ENCODE peak calls at places on chromosomes 6 and 20, in seven cellular contexts. G is ovary, U is lower lobe of right lung, R is body of pancreas, I is right atrium auricular region, X is IMR-90, K is PC-9. A is an unnamed sample. For H3K4me1, the result is how much of the 10 kb centered on the place peaks cover.

GRCh38 chr20:38355161-38356012 is 9.1 kb downstream of the LBP start:
- DNase-seq in X (no peak), U (no peak), R (no peak), K (no peak), I (no peak), G (no peak), A (no peak)

GRCh38 chr20:46213946-46214830 is 94.1 kb downstream of the CDH22 start:
- DNase-seq in R (no peak), X (no peak), G (no peak), K (no peak), I (no peak), U (no peak), A (no peak)

GRCh38 chr20:11755071-11755881 is 162.4 kb upstream of the BTBD3 start:
- DNase-seq in U (no peak), X (no peak), G (no peak), K (no peak), I (no peak), R (no peak), A (no peak)

GRCh38 chr6:142954844-142955243 is 9.9 kb upstream of the HIVEP2 start:
- DNase-seq in K (no peak), R (no peak), G (no peak), X (no peak), U (no peak), I (no peak), A (no peak)

GRCh38 chr6:130725551-130725950 is 101.7 kb upstream of the SMLR1 start:
- DNase-seq in K (no peak), I (no peak), G (no peak), X (no peak), R (no peak), U (no peak), A (no peak)

GRCh38 chr6:163793584-163793983 is 379.1 kb downstream of the QKI start:
- DNase-seq in G (no peak), X (peak), U (no peak), R (no peak), I (no peak), K (no peak), A (no peak)

GRCh38 chr20:17570347-17571152 is 675 bp downstream of the DSTN start:
- DNase-seq in X (peak), U (peak), I (no peak), R (peak), K (peak), G (peak), A (peak)

GRCh38 chr20:21026951-21027350 is 79.2 kb downstream of the LINC00237 start:
- DNase-seq in G (no peak), K (no peak), U (no peak), R (no peak), I (no peak), X (no peak), A (no peak)

GRCh38 chr6:50187212-50188055 is 137.7 kb upstream of the DEFB112 start:
- DNase-seq in G (no peak), X (no peak), I (no peak), K (no peak), U (no peak), R (no peak), A (no peak)

GRCh38 chr20:49505518-49505917 is 23.1 kb upstream of the KCNB1 start:
- DNase-seq in U (no peak), X (peak), I (no peak), G (peak), K (no peak), R (peak), A (no peak)

GRCh38 chr6:164331026-164331425 is 916.5 kb downstream of the QKI start:
- DNase-seq in X (no peak), U (no peak), I (no peak), G (no peak), R (no peak), K (no peak), A (no peak)

GRCh38 chr6:147190556-147190955 is 13.7 kb upstream of the STXBP5 start:
- DNase-seq in U (no peak), I (no peak), X (no peak), R (no peak), K (no peak), G (no peak), A (no peak)

GRCh38 chr6:162443101-162443500 is 284.5 kb downstream of the PRKN start:
- DNase-seq in R (peak), U (no peak), I (no peak), K (no peak), X (no peak), G (no peak), A (no peak)
- H3K27ac ChIP-seq in R (no peak), U (no peak), I (no peak), K (no peak), X (no peak), G (no peak), A (no peak)

DNA sequence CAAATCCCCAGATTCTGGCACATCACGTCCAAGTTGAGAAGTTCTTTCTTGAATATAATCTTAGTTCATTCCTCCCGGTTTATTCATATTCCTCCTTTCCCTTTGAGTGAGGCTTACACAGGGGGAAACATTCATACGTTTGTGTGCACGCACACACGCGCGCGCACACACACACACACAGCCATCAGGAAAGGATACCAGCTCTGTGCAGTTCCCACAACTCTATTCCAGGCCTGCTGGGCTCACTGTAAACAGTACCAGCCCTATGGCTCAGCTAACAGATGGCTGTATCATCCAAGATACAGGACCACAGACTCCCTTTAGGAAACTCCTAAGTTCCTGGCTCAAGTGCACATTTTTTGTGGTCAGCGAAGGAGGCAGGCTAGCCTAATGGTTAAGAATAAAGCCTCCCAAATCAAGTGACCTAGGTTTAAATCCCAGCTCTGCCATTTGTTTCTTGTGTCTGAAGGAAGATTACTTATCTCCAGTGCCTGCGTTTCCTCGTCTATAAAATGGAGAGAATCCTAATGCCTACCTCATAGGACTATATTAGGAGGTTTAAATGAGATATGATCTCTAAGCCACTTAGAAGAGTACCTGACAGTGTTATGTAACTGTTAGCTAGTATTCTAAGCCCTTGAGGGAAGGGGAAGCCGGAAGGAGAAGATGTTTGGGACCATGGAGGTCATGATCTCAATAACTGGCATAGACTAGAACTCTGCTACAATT is 3.7 kb upstream of the TAF8 start:
- DNase-seq in I (no peak), R (no peak), K (no peak), G (no peak), U (no peak), X (peak), A (no peak)
- H3K4me1 ChIP-seq in I (half or more), R (half or more), K (half or more), G (under half), U (half or more), X (under half), A (half or more)

GRCh38 chr6:33075208-33075567 is 602 bp upstream of the HLA-DPB1 start:
- DNase-seq in R (no peak), G (no peak), I (no peak), X (no peak), K (no peak), U (no peak), A (no peak)
- H3K27ac ChIP-seq in R (peak), G (no peak), I (peak), X (no peak), K (no peak), U (peak), A (peak)

GRCh38 chr20:1325173-1326030 is 3.5 kb downstream of the SDCBP2 start:
- DNase-seq in U (peak), G (peak), K (peak), X (peak), R (peak), I (peak), A (peak)
- H3K4me1 ChIP-seq in U (half or more), G (under half), K (under half), X (under half), R (half or more), I (half or more), A (under half)

GRCh38 chr6:139979021-139979721 is 604.7 kb upstream of the CITED2 start:
- DNase-seq in I (no peak), K (no peak), X (no peak), R (no peak), G (no peak), U (no peak), A (no peak)
- H3K27ac ChIP-seq in I (peak), K (no peak), X (no peak), R (peak), G (peak), U (peak), A (no peak)

GRCh38 chr20:53662595-53662994 is 69.0 kb upstream of the ZNF217 start:
- DNase-seq in I (no peak), R (no peak), X (no peak), K (no peak), G (no peak), U (no peak), A (no peak)

GRCh38 chr20:53658327-53658726 is 64.7 kb upstream of the ZNF217 start:
- DNase-seq in I (no peak), R (no peak), X (no peak), K (no peak), U (no peak), G (no peak), A (no peak)

GRCh38 chr20:53660947-53661381 is 67.3 kb upstream of the ZNF217 start:
- DNase-seq in U (no peak), I (no peak), R (no peak), G (peak), X (peak), K (no peak), A (no peak)

GRCh38 chr20:53658973-53659372 is 65.3 kb upstream of the ZNF217 start:
- DNase-seq in R (no peak), I (no peak), K (no peak), U (no peak), G (no peak), X (no peak), A (no peak)

GRCh38 chr20:53660078-53660909 is 66.7 kb upstream of the ZNF217 start:
- DNase-seq in X (peak), I (no peak), K (no peak), R (no peak), U (no peak), G (peak), A (peak)
- H3K4me1 ChIP-seq in X (under half), I (under half), K (under half), R (under half), U (half or more), G (under half), A (under half)

GRCh38 chr6:155038104-155038503 is 43.0 kb downstream of the TIAM2 start:
- DNase-seq in R (no peak), U (no peak), K (no peak), G (no peak), X (no peak), I (no peak), A (no peak)

GRCh38 chr6:155041781-155042279 is 46.7 kb downstream of the TIAM2 start:
- DNase-seq in X (no peak), I (no peak), K (no peak), G (no peak), R (peak), U (no peak), A (no peak)

GRCh38 chr6:155040946-155041345 is 45.8 kb downstream of the TIAM2 start:
- DNase-seq in I (no peak), U (no peak), X (no peak), G (no peak), K (no peak), R (no peak), A (no peak)

GRCh38 chr6:155040154-155040553 is 45.0 kb downstream of the TIAM2 start:
- DNase-seq in I (no peak), G (no peak), U (no peak), R (no peak), X (no peak), K (no peak), A (no peak)

DNA sequence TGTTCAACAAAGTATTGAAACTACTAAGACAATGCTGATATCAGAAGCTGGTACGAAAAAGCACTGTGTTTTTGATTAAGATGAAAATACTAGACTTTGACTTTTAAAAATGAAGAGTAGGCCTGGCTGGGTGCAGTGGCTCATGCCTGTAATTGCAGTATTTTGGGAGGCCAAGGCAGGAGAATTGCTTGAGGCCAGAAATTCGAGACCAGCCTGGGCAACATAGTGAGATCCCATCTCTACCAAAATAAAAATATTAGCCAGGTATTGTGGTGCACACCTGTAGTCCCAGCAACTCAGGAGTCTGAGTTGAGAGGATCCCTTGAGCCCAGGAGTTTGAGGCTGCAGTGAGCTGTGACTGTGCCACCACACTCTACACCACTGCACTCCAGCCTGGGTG is 43.4 kb downstream of the TIAM2 start:
- DNase-seq in K (no peak), I (no peak), R (no peak), X (no peak), G (no peak), U (no peak), A (no peak)
- H3K27ac ChIP-seq in K (no peak), I (no peak), R (no peak), X (no peak), G (no peak), U (no peak), A (no peak)

A was measured in CD4-positive, CD25-positive, alpha-beta regulatory T cell.